ENCODE peak calls at places on chromosomes 6 and 20, in nine cellular contexts. M is heart left ventricle; Z is colonic mucosa; W is body of pancreas; Y is thoracic aorta; B is fibroblast of the aortic adventitia; N is activated CD8-positive, alpha-beta T cell treated with anti-CD3 and anti-CD28 coated beads for 36 hours; J is DND-41; X is AG10803. L is an unnamed sample.

GRCh38 chr20:33812673-33813462 is 1.7 kb downstream of the CHMP4B start:
- DNase-seq in B (peak; percentile 27), N (no peak), Y (no peak), J (no peak), W (peak; percentile 58), Z (peak; percentile 67), M (no peak), X (no peak), L (no peak)

GRCh38 chr6:108951351-108951953 is 103.2 kb downstream of the ARMC2 start:
- DNase-seq in Y (no peak), B (no peak), Z (peak; percentile 57), W (no peak), X (no peak), J (no peak), M (no peak), N (no peak), L (no peak)

GRCh38 chr6:2035046-2035445 is 210.4 kb downstream of the GMDS start:
- DNase-seq in X (no peak), Y (no peak), Z (no peak), M (no peak), J (no peak), W (peak; percentile 59), N (no peak), B (no peak), L (no peak)

GRCh38 chr6:155587817-155588216 is 132.2 kb upstream of the NOX3 start:
- DNase-seq in X (no peak), J (no peak), B (no peak), M (no peak), N (no peak), W (no peak), Y (no peak), Z (no peak), L (no peak)

GRCh38 chr6:122610690-122611455 is 668 bp downstream of the PKIB start:
- DNase-seq in N (peak; percentile 32), Y (no peak), Z (peak; percentile 69), X (no peak), J (no peak), M (peak; percentile 40), B (peak; percentile 9), W (peak; percentile 87), L (no peak)

GRCh38 chr20:64150756-64151633 is 13.3 kb upstream of the MYT1 start:
- DNase-seq in W (no peak), N (no peak), X (no peak), M (no peak), J (no peak), Z (no peak), Y (no peak), B (no peak), L (no peak)

GRCh38 chr20:17990278-17990972 is 21.6 kb downstream of the MGME1 start:
- DNase-seq in B (no peak), Y (no peak), J (no peak), Z (no peak), W (no peak), N (no peak), M (no peak), X (no peak), L (peak; percentile 56)

GRCh38 chr6:429515-430121 is 38.1 kb downstream of the IRF4 start:
- DNase-seq in N (peak; percentile 45), M (no peak), Y (no peak), B (no peak), W (no peak), Z (no peak), X (no peak), J (no peak), L (no peak)

GRCh38 chr6:122869437-122870024 is 80.5 kb downstream of the SMPDL3A start:
- DNase-seq in M (no peak), X (peak; percentile 45), B (peak; percentile 63), W (peak; percentile 39), Y (no peak), J (peak; percentile 67), N (peak; percentile 17), Z (peak; percentile 24), L (peak; percentile 21)

GRCh38 chr6:3176562-3177355 is 19.4 kb upstream of the TUBB2A start:
- DNase-seq in N (peak; percentile 76), M (no peak), Y (no peak), J (peak; percentile 28), X (peak; percentile 78), B (peak; percentile 86), W (no peak), Z (no peak), L (peak; percentile 85)

GRCh38 chr6:72624557-72625160 is 2.8 kb downstream of the KCNQ5 start:
- DNase-seq in Y (no peak), N (no peak), M (no peak), J (no peak), Z (no peak), B (peak; percentile 39), W (no peak), X (peak; percentile 25), L (peak; percentile 42)

GRCh38 chr6:6001443-6001842 is 5.3 kb downstream of the NRN1 start:
- DNase-seq in N (no peak), B (no peak), W (no peak), M (no peak), Y (no peak), X (no peak), J (no peak), Z (no peak), L (no peak)

GRCh38 chr6:13794184-13794583 is 20.2 kb downstream of the MCUR1 start:
- DNase-seq in Y (no peak), J (peak; percentile 48), X (peak; percentile 84), N (no peak), W (no peak), M (no peak), B (peak; percentile 94), Z (no peak), L (peak; percentile 68)

GRCh38 chr20:10864076-10864672 is 190.4 kb upstream of the JAG1 start:
- DNase-seq in N (no peak), Y (no peak), Z (peak; percentile 89), B (peak; percentile 89), X (peak; percentile 31), W (peak; percentile 84), M (peak; percentile 47), J (no peak), L (no peak)

GRCh38 chr20:57259179-57260021 is 7.0 kb downstream of the BMP7 start:
- DNase-seq in B (no peak), X (no peak), Z (no peak), Y (no peak), M (no peak), W (no peak), N (no peak), J (no peak), L (no peak)

GRCh38 chr6:9405369-9405768 is 970.0 kb upstream of the SLC35B3 start:
- DNase-seq in X (peak; percentile 41), W (no peak), Y (no peak), Z (no peak), B (peak; percentile 54), M (no peak), N (no peak), J (no peak), L (peak; percentile 83)

GRCh38 chr6:89145461-89145961 is 344 bp upstream of the PM20D2 start:
- DNase-seq in Y (no peak), B (peak; percentile 21), X (no peak), W (peak; percentile 24), Z (no peak), M (no peak), N (peak; percentile 73), J (no peak), L (no peak)

GRCh38 chr20:10721112-10721896 is 47.5 kb upstream of the JAG1 start:
- DNase-seq in X (no peak), M (no peak), Y (no peak), J (no peak), W (no peak), B (no peak), N (no peak), Z (no peak), L (no peak)

GRCh38 chr6:157323114-157323923 is at the start of gene TMEM242:
- DNase-seq in N (peak; percentile 91), X (peak; percentile 93), Y (peak; percentile 72), Z (peak; percentile 94), W (peak; percentile 94), M (peak; percentile 91), B (peak; percentile 95), J (peak; percentile 91), L (peak; percentile 90)
- TF ChIP-seq CTCF in N (peak; percentile 16), X (peak; percentile 19), Y (peak; percentile 30), Z (no peak), W (peak; percentile 36), M (peak; percentile 38), B (peak; percentile 51), J (peak; percentile 37), L (peak; percentile 63)

GRCh38 chr6:132456700-132457143 is 55.4 kb upstream of the MOXD1 start:
- DNase-seq in N (peak; percentile 6), B (no peak), Z (peak; percentile 18), W (peak; percentile 9), J (no peak), X (peak; percentile 54), M (peak; percentile 74), Y (no peak), L (peak; percentile 17)
- TF ChIP-seq CTCF in N (no peak), B (no peak), Z (no peak), W (no peak), J (no peak), X (peak; percentile 46), M (peak; percentile 35), Y (no peak), L (no peak)

DNA sequence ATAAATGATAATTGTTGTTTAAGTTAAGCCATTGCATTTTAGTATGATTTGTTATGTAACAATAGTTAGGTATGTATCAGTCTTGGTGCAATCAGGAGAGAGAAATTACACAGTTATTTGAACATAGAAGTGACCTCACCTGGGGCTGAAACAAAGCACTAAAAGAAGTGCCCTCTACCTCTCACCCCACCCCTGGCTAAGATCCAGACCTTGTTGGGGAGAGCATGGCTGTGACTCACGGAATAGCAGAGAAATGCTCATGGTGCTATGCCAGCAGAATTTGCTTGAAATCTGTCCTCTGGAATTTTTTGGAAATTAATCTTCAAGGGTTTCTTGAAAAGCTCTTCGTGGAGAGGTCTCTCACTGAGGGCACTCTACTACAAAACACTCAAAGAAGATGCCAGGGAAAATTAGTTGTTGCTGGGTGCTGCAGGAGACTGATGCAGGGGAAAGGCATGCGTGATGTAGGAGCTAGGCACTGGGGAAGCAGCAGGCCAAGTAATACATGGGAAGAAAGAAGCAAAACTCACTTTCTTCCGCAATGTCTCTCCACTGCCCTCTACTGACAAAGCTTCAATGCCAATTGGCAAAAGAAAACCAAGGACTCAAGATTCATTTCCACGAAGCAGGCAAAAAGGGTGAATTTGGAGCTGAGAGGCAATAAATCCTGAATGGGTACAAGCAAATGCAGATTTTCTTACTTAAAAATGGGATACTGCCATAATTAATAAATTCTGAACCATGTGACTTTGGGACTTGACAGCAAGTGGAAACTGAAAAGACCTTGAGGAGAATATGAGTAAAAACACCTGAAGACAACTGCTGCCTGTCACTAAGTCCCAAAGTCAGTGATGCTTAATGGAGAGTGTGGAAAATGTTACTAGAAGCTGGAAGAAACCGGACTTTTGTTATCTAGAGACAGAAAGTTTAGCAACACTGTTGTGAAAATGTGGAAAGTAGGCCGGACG is 136.3 kb upstream of the ZNF184 start:
- DNase-seq in W (peak; percentile 20), M (no peak), J (peak; percentile 36), Y (no peak), B (peak; percentile 71), Z (peak; percentile 41), X (peak; percentile 58), N (no peak), L (peak; percentile 85)
- TF ChIP-seq CTCF in W (peak; percentile 56), M (peak; percentile 33), J (peak; percentile 77), Y (no peak), B (peak; percentile 78), Z (peak; percentile 52), X (peak; percentile 68), N (peak; percentile 71), L (peak; percentile 82)

DNA sequence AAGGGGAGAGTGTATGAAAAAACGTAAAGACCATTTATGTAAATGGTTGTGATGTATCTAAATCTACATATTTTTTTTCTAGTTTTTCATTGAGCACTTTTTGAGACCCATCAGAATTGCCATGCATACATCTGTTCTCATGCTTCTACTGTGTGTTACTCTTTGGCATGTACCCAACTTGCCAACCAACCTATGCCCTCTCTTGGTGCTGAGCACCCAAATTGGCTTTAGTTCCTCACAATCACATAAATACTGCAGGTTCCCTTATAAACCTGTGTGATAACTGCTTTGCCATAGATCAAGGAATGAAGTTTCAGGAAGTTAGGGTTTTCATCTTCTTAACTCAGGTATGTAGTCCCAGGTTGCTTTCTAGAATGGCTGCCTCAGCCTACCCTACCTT is 7.8 kb downstream of the ENPP3 start:
- DNase-seq in N (no peak), M (no peak), B (no peak), W (no peak), Y (no peak), X (no peak), J (no peak), Z (no peak), L (no peak)
- TF ChIP-seq CTCF in N (no peak), M (no peak), B (no peak), W (no peak), Y (no peak), X (no peak), J (no peak), Z (no peak), L (no peak)